ENCODE peak calls at places on chromosomes 6 and 20, in six cellular contexts. F is Peyer's patch, M is spleen, G is tibial nerve, N is stomach, V is uterus. S is an unnamed sample.

GRCh38 chr6:125197795-125198269 is 44.3 kb downstream of the TPD52L1 start:
- DNase-seq in F (peak; percentile 83), M (no peak), G (peak; percentile 63), N (peak; percentile 87), V (peak; percentile 35), S (peak; percentile 78)

GRCh38 chr6:127462391-127462790 is 3.2 kb upstream of the KIAA0408 start:
- DNase-seq in F (no peak), M (no peak), G (no peak), N (no peak), V (no peak), S (no peak)

GRCh38 chr20:8700756-8701155 is 368.1 kb upstream of the PLCB4 start:
- DNase-seq in F (no peak), M (no peak), G (no peak), N (no peak), V (no peak), S (no peak)

GRCh38 chr6:107345398-107345797 is 114.0 kb downstream of the PDSS2 start:
- DNase-seq in F (no peak), M (no peak), G (no peak), N (no peak), V (no peak), S (no peak)

GRCh38 chr6:95804847-95805541 is 210.8 kb upstream of the FUT9 start:
- DNase-seq in F (no peak), M (no peak), G (no peak), N (peak; percentile 61), V (no peak), S (no peak)

GRCh38 chr6:108766419-108766818 is 81.8 kb upstream of the ARMC2 start:
- DNase-seq in F (no peak), M (no peak), G (no peak), N (no peak), V (no peak), S (no peak)

GRCh38 chr6:11317885-11318771 is 85.7 kb upstream of the NEDD9 start:
- DNase-seq in F (peak; percentile 86), M (no peak), G (peak; percentile 40), N (peak; percentile 64), V (peak; percentile 66), S (peak; percentile 78)

GRCh38 chr20:2305946-2306345 is 10.1 kb downstream of the TGM3 start:
- DNase-seq in F (peak; percentile 46), M (no peak), G (no peak), N (no peak), V (no peak), S (peak; percentile 47)

GRCh38 chr6:158073776-158074175 is 92.1 kb downstream of the SYNJ2 start:
- DNase-seq in F (no peak), M (no peak), G (no peak), N (no peak), V (peak; percentile 46), S (no peak)

GRCh38 chr6:8659404-8660189 is 224.3 kb upstream of the SLC35B3 start:
- DNase-seq in F (no peak), M (no peak), G (no peak), N (no peak), V (no peak), S (no peak)

GRCh38 chr20:47652301-47652700 is 133.0 kb downstream of the SULF2 start:
- DNase-seq in F (no peak), M (no peak), G (no peak), N (no peak), V (no peak), S (no peak)

GRCh38 chr6:79510707-79511106 is 26.5 kb downstream of the LCA5 start:
- DNase-seq in F (no peak), M (no peak), G (no peak), N (no peak), V (no peak), S (no peak)

GRCh38 chr6:11754625-11755289 is 23.8 kb downstream of the ADTRP start:
- DNase-seq in F (no peak), M (no peak), G (no peak), N (no peak), V (no peak), S (no peak)

GRCh38 chr6:35362200-35362599 is 19.8 kb downstream of the PPARD start:
- DNase-seq in F (no peak), M (no peak), G (no peak), N (no peak), V (no peak), S (no peak)

GRCh38 chr20:4602297-4602631 is 119.4 kb upstream of the PRND start:
- DNase-seq in F (no peak), M (no peak), G (no peak), N (no peak), V (no peak), S (no peak)

GRCh38 chr6:148192310-148192709 is 150.3 kb upstream of the SASH1 start:
- DNase-seq in F (no peak), M (no peak), G (peak; percentile 25), N (no peak), V (no peak), S (no peak)

GRCh38 chr6:41675176-41675767 is 37.0 kb downstream of the MDFI start:
- DNase-seq in F (no peak), M (peak; percentile 45), G (no peak), N (no peak), V (no peak), S (no peak)

GRCh38 chr20:35523298-35523888 is 6.1 kb downstream of the C20orf173 start:
- DNase-seq in F (no peak), M (no peak), G (peak; percentile 22), N (no peak), V (no peak), S (no peak)

GRCh38 chr6:73264446-73264845 is 1.4 kb upstream of the KHDC1 start:
- DNase-seq in F (no peak), M (no peak), G (no peak), N (no peak), V (no peak), S (no peak)

GRCh38 chr6:73258721-73259120 is 4.3 kb downstream of the KHDC1 start:
- DNase-seq in F (no peak), M (no peak), G (no peak), N (no peak), V (no peak), S (no peak)

GRCh38 chr6:73263570-73263909 is 544 bp upstream of the KHDC1 start:
- DNase-seq in F (no peak), M (no peak), G (no peak), N (no peak), V (no peak), S (no peak)

DNA sequence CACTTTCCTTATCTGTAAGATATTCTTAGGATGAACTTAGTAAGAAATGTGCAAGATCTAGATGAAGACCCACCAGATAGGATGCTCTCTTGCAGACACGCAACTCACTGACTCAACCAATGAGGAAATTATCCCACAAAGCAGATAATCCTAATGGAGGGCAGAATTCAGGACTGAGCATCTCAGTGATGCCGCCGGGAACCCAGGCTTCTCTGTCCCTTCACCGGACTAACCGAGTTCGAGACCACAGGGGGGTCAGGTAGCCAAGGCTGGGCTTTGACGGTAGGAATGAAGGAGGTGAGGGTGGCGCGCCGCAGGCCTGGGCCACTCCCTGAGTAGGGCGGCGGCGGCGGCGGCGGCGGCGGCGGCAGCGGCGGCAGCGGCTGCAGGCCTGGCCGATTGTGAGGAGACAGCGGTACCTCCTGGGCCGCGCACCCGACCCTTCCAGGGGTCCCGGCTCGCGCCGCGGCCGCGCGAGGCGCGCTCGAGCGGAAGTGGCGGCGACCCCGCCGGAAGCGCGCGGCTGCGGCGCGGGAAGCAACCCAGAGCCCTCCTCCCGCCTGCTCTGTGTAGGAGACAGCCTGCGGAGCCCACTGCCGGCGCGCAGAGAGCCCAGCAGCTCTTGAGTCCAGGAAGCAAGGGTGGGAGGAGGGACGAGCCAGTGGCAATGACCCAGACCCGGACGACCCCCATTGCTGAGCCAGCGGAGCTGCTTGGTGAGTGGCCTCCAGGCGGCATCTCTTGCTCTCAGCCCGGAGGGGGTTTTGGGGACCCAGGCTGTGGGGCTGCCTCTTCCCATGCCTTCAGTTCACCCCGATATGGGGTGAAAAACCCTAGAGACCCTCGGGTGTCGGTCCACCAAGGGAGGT is at the start of gene KHDC1:
- DNase-seq in F (peak; percentile 77), M (peak; percentile 90), G (no peak), N (peak; percentile 29), V (peak; percentile 48), S (peak; percentile 42)
- TF ChIP-seq POLR2A in F (peak; percentile 20), M (no peak), G (no peak), N (no peak), V (no peak), S (no peak)

DNA sequence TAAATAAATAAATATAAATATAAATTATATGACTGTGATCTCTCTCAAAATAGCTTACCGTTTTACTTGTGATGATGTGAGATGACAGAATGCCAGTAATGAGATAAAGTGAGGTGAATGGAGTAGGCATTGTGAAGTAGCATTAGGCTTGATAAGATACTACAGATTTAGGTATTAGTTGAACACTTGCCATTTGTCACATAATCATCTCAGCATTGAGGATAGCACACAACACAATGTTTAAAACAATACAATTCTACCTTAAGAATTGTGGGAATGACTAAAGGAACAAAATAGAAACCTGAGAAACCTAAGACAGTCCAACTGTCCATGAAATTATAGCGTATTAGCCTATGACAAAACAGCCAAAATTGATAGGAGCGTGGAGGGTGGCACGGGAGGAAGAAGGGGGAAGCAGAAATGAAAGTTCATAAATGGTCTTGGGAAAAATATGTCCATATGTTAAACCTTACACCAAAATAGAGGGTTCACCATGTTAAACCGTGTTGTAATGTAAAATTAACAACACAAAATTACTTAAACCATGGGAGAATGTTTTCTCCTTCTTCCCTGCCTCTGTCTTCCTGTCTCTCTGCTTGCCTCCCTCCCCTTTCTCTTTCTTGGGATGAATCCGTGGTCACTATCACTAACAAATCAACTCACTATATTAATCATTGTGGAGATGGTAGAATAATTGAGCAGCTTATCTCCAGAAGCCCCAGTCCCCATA is 33.1 kb upstream of the HFE start:
- DNase-seq in F (no peak), M (no peak), G (no peak), N (no peak), V (no peak), S (no peak)
- TF ChIP-seq POLR2A in F (peak; percentile 32), M (no peak), G (no peak), N (no peak), V (no peak), S (no peak)

DNA sequence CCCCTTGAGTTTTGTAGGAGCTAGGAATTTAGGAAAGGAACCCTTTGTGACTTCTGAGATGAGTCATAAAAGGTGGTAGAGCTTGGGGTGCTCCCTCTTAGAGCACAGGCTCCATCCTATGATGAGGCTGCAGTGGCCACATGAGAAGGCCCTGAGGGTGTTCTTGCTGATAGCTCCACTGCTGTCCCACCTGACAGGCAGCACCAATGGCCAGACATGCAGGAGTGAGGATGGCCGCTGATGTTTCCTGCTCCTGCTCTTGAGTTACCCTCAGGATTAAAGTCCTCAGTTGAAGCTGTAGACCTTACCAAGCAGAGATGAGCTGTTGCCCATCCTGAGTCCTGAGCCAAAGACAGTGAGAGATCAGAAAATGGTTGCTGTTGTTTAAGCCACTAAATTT is 512.1 kb downstream of the CDH26 start:
- DNase-seq in F (no peak), M (no peak), G (no peak), N (no peak), V (no peak), S (no peak)
- TF ChIP-seq POLR2A in F (no peak), M (no peak), G (no peak), N (no peak), V (no peak), S (no peak)

GRCh38 chr6:32960563-32960962 is 7.7 kb upstream of the HLA-DMA start:
- DNase-seq in F (no peak), M (no peak), G (no peak), N (no peak), V (no peak), S (no peak)

GRCh38 chr6:32965901-32966300 is 2.5 kb upstream of the BRD2 start:
- DNase-seq in F (no peak), M (no peak), G (no peak), N (no peak), V (no peak), S (no peak)

GRCh38 chr6:32964776-32965175 is 3.6 kb upstream of the BRD2 start:
- DNase-seq in F (no peak), M (no peak), G (no peak), N (no peak), V (no peak), S (no peak)

GRCh38 chr6:32963870-32964269 is 4.5 kb upstream of the BRD2 start:
- DNase-seq in F (no peak), M (no peak), G (no peak), N (no peak), V (no peak), S (no peak)

GRCh38 chr6:32962427-32962826 is 6.0 kb upstream of the BRD2 start:
- DNase-seq in F (no peak), M (no peak), G (no peak), N (no peak), V (no peak), S (no peak)
- TF ChIP-seq POLR2A in F (no peak), M (no peak), G (no peak), N (no peak), V (no peak), S (no peak)

S was measured in transverse colon.